ENCODE peak calls at places on chromosomes 13 and 19, in five cellular contexts. K is Peyer's patch; B is uterus; W is CD8-positive, alpha-beta memory T cell; E is naive thymus-derived CD4-positive, alpha-beta T cell. G is an unnamed sample. For H3K36me3 and H3K9me3, the result is how much of the 10 kb centered on the place peaks cover.

GRCh38 chr19:48867119-48867921 is 1.1 kb downstream of the PLEKHA4 start:
- DNase-seq in K (no peak), B (no peak), W (no peak), E (no peak), G (no peak)

GRCh38 chr19:28019901-28020300 is 1193.0 kb downstream of the UQCRFS1 start:
- DNase-seq in K (no peak), B (no peak), W (no peak), E (no peak), G (no peak)

GRCh38 chr13:46613409-46614049 is 60.6 kb downstream of the LRCH1 start:
- DNase-seq in K (no peak), B (no peak), W (no peak), E (no peak), G (no peak)

GRCh38 chr13:38872693-38873092 is 117.9 kb downstream of the STOML3 start:
- DNase-seq in K (no peak), B (peak), W (peak), E (peak), G (peak)

GRCh38 chr13:79451500-79451962 is 29.4 kb upstream of the NDFIP2 start:
- DNase-seq in K (no peak), B (no peak), W (peak), E (peak), G (peak)

GRCh38 chr19:45528149-45528743 is 21.0 kb downstream of the VASP start:
- DNase-seq in K (no peak), B (no peak), W (no peak), E (no peak), G (no peak)

GRCh38 chr13:75446874-75447273 is 35.1 kb downstream of the TBC1D4 start:
- DNase-seq in K (no peak), B (no peak), W (no peak), E (no peak), G (no peak)

GRCh38 chr19:33064117-33064777 is 441 bp downstream of the RHPN2 start:
- DNase-seq in K (peak), B (no peak), W (peak), E (no peak), G (peak)

GRCh38 chr19:30682576-30683536 is 310.7 kb downstream of the ZNF536 start:
- DNase-seq in K (peak), B (peak), W (peak), E (peak), G (peak)

GRCh38 chr19:28519950-28520861 is 692.7 kb downstream of the UQCRFS1 start:
- DNase-seq in K (no peak), B (no peak), W (no peak), E (no peak), G (peak)

GRCh38 chr13:63691474-63691873 is 2275.8 kb upstream of the PCDH20 start:
- DNase-seq in K (no peak), B (no peak), W (no peak), E (no peak), G (no peak)

GRCh38 chr13:42239644-42240043 is 32.3 kb upstream of the AKAP11 start:
- DNase-seq in K (no peak), B (no peak), W (no peak), E (no peak), G (no peak)

GRCh38 chr13:41546372-41547252 is 89.3 kb downstream of the RGCC start:
- DNase-seq in K (no peak), B (no peak), W (no peak), E (no peak), G (peak)

GRCh38 chr13:98797456-98797855 is 45.0 kb upstream of the SLC15A1 start:
- DNase-seq in K (no peak), B (no peak), W (no peak), E (no peak), G (no peak)

GRCh38 chr19:13428352-13428751 is 77.9 kb downstream of the CACNA1A start:
- DNase-seq in K (no peak), B (no peak), W (no peak), E (no peak), G (peak)

GRCh38 chr19:18282021-18282787 is 782 bp upstream of the JUND start:
- DNase-seq in K (no peak), B (no peak), W (no peak), E (no peak), G (no peak)

GRCh38 chr19:1580382-1580781 is 12.3 kb upstream of the MEX3D start:
- DNase-seq in K (no peak), B (no peak), W (no peak), E (no peak), G (no peak)

GRCh38 chr19:9835507-9835949 is 410 bp downstream of the PIN1 start:
- DNase-seq in K (no peak), B (no peak), W (no peak), E (no peak), G (no peak)

GRCh38 chr19:1577090-1577928 is 9.2 kb upstream of the MEX3D start:
- DNase-seq in K (no peak), B (no peak), W (no peak), E (no peak), G (no peak)

GRCh38 chr19:33678796-33679195 is 57.0 kb downstream of the CHST8 start:
- DNase-seq in K (no peak), B (no peak), W (no peak), E (no peak), G (no peak)

GRCh38 chr13:98845726-98846125 is 93.3 kb upstream of the SLC15A1 start:
- DNase-seq in K (no peak), B (no peak), W (no peak), E (no peak), G (no peak)

GRCh38 chr13:75621147-75621546 is 15.0 kb upstream of the LMO7 start:
- DNase-seq in K (no peak), B (no peak), W (no peak), E (no peak), G (no peak)

GRCh38 chr13:104650426-104650825 is 1584.2 kb upstream of the SLC10A2 start:
- DNase-seq in K (no peak), B (no peak), W (no peak), E (no peak), G (no peak)

GRCh38 chr19:4077011-4077382 is 10.3 kb upstream of the ZBTB7A start:
- DNase-seq in K (no peak), B (no peak), W (no peak), E (no peak), G (no peak)

GRCh38 chr19:48121909-48122371 is 11.3 kb upstream of the PLA2G4C start:
- DNase-seq in K (no peak), B (peak), W (no peak), E (no peak), G (no peak)

GRCh38 chr13:87674143-87674772 is 3.1 kb downstream of the SLITRK5 start:
- DNase-seq in K (no peak), B (no peak), W (no peak), E (no peak), G (no peak)

GRCh38 chr19:35657904-35658700 is 8.2 kb upstream of the UPK1A start:
- DNase-seq in K (no peak), B (no peak), W (no peak), E (no peak), G (peak)
- H3K36me3 ChIP-seq in K (half or more), B (under half), W (under half), E (half or more), G (half or more)

DNA sequence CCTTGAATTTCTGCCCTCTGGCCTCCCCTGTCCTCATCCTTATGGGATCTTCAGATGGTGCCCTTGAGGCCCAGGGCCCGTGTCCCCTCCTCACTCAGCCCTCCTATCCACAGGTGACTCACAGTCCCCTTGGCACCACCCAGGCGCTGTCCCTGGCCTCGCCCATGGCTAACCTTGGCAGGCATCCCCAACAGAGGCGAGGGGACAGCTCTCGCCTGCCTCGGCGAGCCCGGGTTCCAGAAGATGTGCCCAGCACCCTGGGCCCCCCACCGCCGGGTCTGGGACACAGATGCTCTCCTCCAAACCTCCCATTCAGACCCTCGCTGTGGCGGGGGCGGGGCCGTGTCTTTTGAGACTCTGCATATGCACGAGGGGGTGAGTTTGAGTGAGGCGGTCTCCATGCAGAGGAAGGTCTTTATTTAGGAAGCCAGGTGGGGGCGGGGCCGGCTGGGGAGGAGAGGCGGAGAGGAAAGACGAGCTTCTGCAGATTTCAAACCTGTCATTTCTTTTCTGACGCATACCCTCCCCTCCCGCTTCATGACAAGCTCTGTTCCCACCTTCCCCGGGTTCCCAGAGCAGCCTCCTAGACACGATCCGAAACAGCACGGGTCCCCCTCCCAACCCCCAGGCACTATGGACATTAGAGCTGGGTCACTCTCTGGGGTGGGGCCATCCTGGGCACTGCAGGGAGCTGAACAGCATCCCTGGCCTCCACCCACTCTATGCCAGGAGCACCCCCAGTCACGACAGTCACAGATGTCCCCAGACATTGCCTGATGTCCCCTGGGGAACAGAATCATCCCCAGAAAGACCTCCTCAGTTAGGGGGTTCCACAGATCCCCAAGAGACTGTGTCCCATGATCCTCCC is 48.5 kb downstream of the GNG7 start:
- DNase-seq in K (no peak), B (no peak), W (no peak), E (no peak), G (no peak)
- H3K4me3 ChIP-seq in K (no peak), B (no peak), W (no peak), E (no peak), G (no peak)

DNA sequence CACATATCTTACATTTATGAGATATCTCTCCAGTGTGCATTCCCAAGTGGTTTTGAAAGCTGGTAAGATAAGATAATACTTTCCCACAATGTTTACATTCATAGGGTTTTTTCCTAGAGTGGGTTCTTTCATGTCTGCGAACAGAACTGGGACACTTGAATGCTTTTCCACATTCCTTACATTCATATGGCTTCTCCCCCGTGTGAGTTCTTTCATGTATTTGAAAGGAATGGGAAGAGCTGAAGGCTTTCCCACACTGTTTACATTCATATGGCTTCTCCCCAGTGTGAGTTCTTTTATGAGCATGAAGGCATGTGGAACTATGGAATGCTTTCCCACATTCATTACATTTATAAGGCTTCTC is 19.7 kb downstream of the ZNF433 start:
- DNase-seq in K (no peak), B (no peak), W (no peak), E (no peak), G (no peak)
- H3K9me3 ChIP-seq in K (under half), B (half or more), W (under half), E (under half), G (half or more)

GRCh38 chr19:5694167-5694951 is 4.3 kb downstream of the RPL36 start:
- DNase-seq in K (no peak), B (no peak), W (no peak), E (no peak), G (no peak)
- H3K36me3 ChIP-seq in K (half or more), B (under half), W (under half), E (half or more), G (under half)